ENCODE peak calls at places on chromosomes 2 and 18, in nine cellular contexts. P is IMR-90, N is fibroblast of villous mesenchyme, Q is lower lobe of right lung, I is transverse colon, M is astrocyte of the spinal cord, V is NT2/D1, F is body of pancreas, X is GM23338. G is an unnamed sample.

GRCh38 chr2:213119061-213119809 is 32.2 kb downstream of the IKZF2 start:
- DNase-seq in M (peak), N (peak), I (no peak), F (no peak), V (no peak), Q (no peak), X (no peak), P (peak), G (no peak)

GRCh38 chr2:237161239-237161638 is 75.5 kb downstream of the COPS8 start:
- DNase-seq in X (no peak), N (no peak), Q (no peak), I (no peak), M (no peak), P (no peak), F (peak), V (no peak), G (no peak)

GRCh38 chr2:45739796-45740485 is 88.5 kb downstream of the PRKCE start:
- DNase-seq in F (no peak), P (no peak), X (no peak), M (no peak), I (no peak), V (no peak), N (no peak), Q (no peak), G (no peak)

GRCh38 chr2:17471979-17472378 is 46.3 kb downstream of the RAD51AP2 start:
- DNase-seq in Q (no peak), F (no peak), I (no peak), P (no peak), X (no peak), V (no peak), N (no peak), M (no peak), G (no peak)

GRCh38 chr2:181742908-181743722 is 62.8 kb upstream of the NEUROD1 start:
- DNase-seq in N (peak), M (peak), Q (no peak), X (peak), I (peak), V (no peak), P (peak), F (peak), G (no peak)

GRCh38 chr2:20223345-20224190 is 1.4 kb downstream of the SDC1 start:
- DNase-seq in P (peak), Q (peak), I (no peak), X (peak), V (no peak), F (peak), N (peak), M (peak), G (no peak)

GRCh38 chr2:42234056-42234455 is 64.9 kb downstream of the EML4 start:
- DNase-seq in Q (no peak), N (peak), P (peak), X (peak), M (peak), V (no peak), F (no peak), I (no peak), G (no peak)

GRCh38 chr18:31241425-31241824 is 76.5 kb upstream of the DSG1 start:
- DNase-seq in F (no peak), M (no peak), Q (no peak), X (no peak), P (no peak), N (no peak), I (no peak), V (no peak), G (no peak)

GRCh38 chr18:24734058-24734457 is 273.6 kb downstream of the HRH4 start:
- DNase-seq in N (peak), F (peak), Q (no peak), I (no peak), V (no peak), P (no peak), X (peak), M (no peak), G (no peak)

GRCh38 chr18:374735-375168 is 106.9 kb upstream of the THOC1 start:
- DNase-seq in F (peak), N (peak), I (no peak), X (no peak), V (no peak), M (peak), Q (no peak), P (no peak), G (no peak)

GRCh38 chr18:377088-377487 is 109.2 kb upstream of the THOC1 start:
- DNase-seq in P (no peak), M (no peak), N (no peak), F (no peak), I (no peak), V (no peak), Q (no peak), X (peak), G (no peak)

GRCh38 chr18:379665-380356 is 112.0 kb upstream of the THOC1 start:
- DNase-seq in M (no peak), X (no peak), P (peak), F (no peak), N (peak), V (no peak), Q (peak), I (no peak), G (no peak)

GRCh38 chr18:378039-378438 is 110.2 kb upstream of the THOC1 start:
- DNase-seq in V (no peak), P (no peak), I (no peak), N (no peak), X (no peak), F (peak), M (no peak), Q (no peak), G (no peak)

GRCh38 chr18:376307-376706 is 108.5 kb upstream of the THOC1 start:
- DNase-seq in X (no peak), V (no peak), N (no peak), F (peak), P (peak), Q (no peak), M (peak), I (no peak), G (no peak)
- H3K4me3 ChIP-seq in X (no peak), V (no peak), N (no peak), F (no peak), P (no peak), Q (no peak), M (no peak), I (no peak), G (no peak)

GRCh38 chr2:111121873-111122630 is 1.3 kb downstream of the BCL2L11 start:
- DNase-seq in X (peak), N (peak), I (peak), Q (peak), M (peak), P (peak), F (peak), V (peak), G (peak)
- H3K4me3 ChIP-seq in X (peak), N (peak), I (peak), Q (peak), M (peak), P (peak), F (peak), V (peak), G (peak)

GRCh38 chr2:120732506-120733237 is 3.0 kb upstream of the GLI2 start:
- DNase-seq in F (no peak), M (no peak), I (no peak), P (no peak), X (no peak), Q (no peak), V (no peak), N (no peak), G (peak)

GRCh38 chr2:120729410-120730052 is 6.1 kb upstream of the GLI2 start:
- DNase-seq in P (peak), N (peak), M (peak), F (no peak), Q (no peak), V (no peak), X (no peak), I (no peak), G (peak)

GRCh38 chr2:120733238-120733942 is 2.3 kb upstream of the GLI2 start:
- DNase-seq in P (peak), Q (no peak), F (no peak), I (no peak), X (no peak), V (no peak), M (no peak), N (peak), G (peak)

GRCh38 chr2:120731175-120731574 is 4.5 kb upstream of the GLI2 start:
- DNase-seq in P (no peak), X (no peak), Q (no peak), V (no peak), F (no peak), M (no peak), N (no peak), I (no peak), G (peak)

DNA sequence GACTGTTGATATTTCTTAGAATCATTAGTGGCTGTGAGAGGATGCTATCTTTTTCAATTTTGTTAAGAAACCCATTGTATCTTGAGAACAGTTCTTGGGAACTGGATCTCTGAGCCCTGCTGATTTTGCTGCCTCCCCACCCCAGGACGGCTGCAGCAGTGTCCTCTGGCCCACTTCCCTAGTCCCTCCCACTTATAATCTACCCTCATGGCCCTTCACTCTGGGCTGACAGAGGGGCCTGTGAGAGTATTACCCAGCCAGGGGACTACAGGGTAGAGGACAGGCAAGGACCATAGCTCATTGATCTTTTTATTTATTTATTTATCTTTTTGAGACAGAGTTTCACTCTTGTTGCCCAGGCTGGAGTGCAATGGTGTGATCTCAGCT is 5.6 kb upstream of the GLI2 start:
- DNase-seq in N (no peak), Q (no peak), X (no peak), F (no peak), V (no peak), P (no peak), M (no peak), I (no peak), G (peak)
- H3K4me3 ChIP-seq in N (no peak), Q (no peak), X (no peak), F (no peak), V (no peak), P (no peak), M (no peak), I (no peak), G (no peak)

GRCh38 chr2:157439792-157440186 is 4.1 kb downstream of the CYTIP start:
- DNase-seq in Q (no peak), F (no peak), M (no peak), X (no peak), I (peak), P (no peak), N (no peak), V (no peak), G (no peak)
- H3K4me3 ChIP-seq in Q (peak), F (no peak), M (no peak), X (no peak), I (no peak), P (no peak), N (no peak), V (no peak), G (peak)

GRCh38 chr2:118669639-118670038 is 177.8 kb downstream of the EN1 start:
- DNase-seq in F (no peak), M (no peak), I (no peak), P (no peak), Q (no peak), N (no peak), X (no peak), V (no peak), G (no peak)
- H3K4me3 ChIP-seq in F (no peak), M (no peak), I (no peak), P (no peak), Q (no peak), N (no peak), X (no peak), V (no peak), G (no peak)

DNA sequence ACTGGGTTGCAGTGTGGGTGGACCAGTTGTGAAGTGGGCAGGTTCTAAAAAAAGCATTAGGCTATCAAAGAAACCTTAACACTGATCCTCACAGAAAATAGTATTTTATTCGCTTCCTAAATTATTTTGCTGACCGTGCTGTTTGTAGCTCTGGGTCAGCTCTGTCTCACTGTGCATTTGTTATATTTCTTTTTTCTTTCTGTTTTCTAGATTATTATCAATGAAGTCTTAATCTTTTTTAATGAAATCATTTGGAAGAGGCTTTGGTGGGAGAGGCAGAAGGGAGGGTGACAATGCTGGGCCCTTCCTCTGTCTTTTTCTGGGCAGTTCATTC is 213.6 kb downstream of the PTGR3 start:
- DNase-seq in M (no peak), P (no peak), Q (no peak), N (no peak), F (no peak), X (no peak), I (no peak), V (no peak), G (no peak)
- H3K4me3 ChIP-seq in M (no peak), P (no peak), Q (no peak), N (no peak), F (no peak), X (no peak), I (no peak), V (no peak), G (no peak)